ENCODE peak calls at places on chromosome 19, in seven cellular contexts. D is adrenal gland, J is GM12878, E is heart left ventricle, L is ovary, O is H9, A is Peyer's patch. T is an unnamed sample. For H3K4me1, the result is how much of the 10 kb centered on the place peaks cover.

GRCh38 chr19:3471954-3472655 is 8.2 kb downstream of the SMIM24 start:
- DNase-seq in E (peak), L (peak), O (no peak), A (no peak), D (no peak), J (no peak), T (no peak)

GRCh38 chr19:40702337-40703012 is 12.0 kb upstream of the NUMBL start:
- DNase-seq in J (no peak), E (peak), D (no peak), O (peak), A (no peak), L (no peak), T (no peak)

GRCh38 chr19:58350871-58351557 is 2.3 kb downstream of the A1BG start:
- DNase-seq in D (no peak), J (no peak), E (no peak), O (no peak), A (no peak), L (no peak), T (no peak)

GRCh38 chr19:17243854-17244617 is 1.7 kb downstream of the NR2F6 start:
- DNase-seq in O (peak), D (peak), E (peak), J (no peak), L (peak), A (no peak), T (no peak)

GRCh38 chr19:4390017-4390861 is 10.1 kb downstream of the SH3GL1 start:
- DNase-seq in A (no peak), O (peak), L (peak), E (peak), D (peak), J (no peak), T (no peak)

GRCh38 chr19:47598407-47599349 is 10.3 kb upstream of the BICRA start:
- DNase-seq in E (peak), L (no peak), O (peak), J (no peak), A (no peak), D (peak), T (no peak)

GRCh38 chr19:40367577-40368434 is 19.3 kb downstream of the PLD3 start:
- DNase-seq in D (no peak), E (no peak), L (no peak), A (no peak), J (no peak), O (no peak), T (no peak)

GRCh38 chr19:18131841-18132596 is 20.9 kb upstream of the PIK3R2 start:
- DNase-seq in L (no peak), O (peak), A (no peak), J (no peak), D (no peak), E (no peak), T (no peak)

GRCh38 chr19:19214892-19215291 is 3.1 kb downstream of the NCAN start:
- DNase-seq in E (no peak), D (peak), J (no peak), O (peak), L (peak), A (no peak), T (no peak)

GRCh38 chr19:5588441-5588840 is 20.7 kb upstream of the TINCR start:
- DNase-seq in E (no peak), J (no peak), A (no peak), L (no peak), O (no peak), D (peak), T (no peak)

GRCh38 chr19:18436651-18437478 is 1.1 kb downstream of the ISYNA1 start:
- DNase-seq in D (peak), L (peak), J (no peak), E (peak), A (peak), O (peak), T (peak)

GRCh38 chr19:34888091-34888490 is 38.6 kb upstream of the ZNF30 start:
- DNase-seq in D (no peak), J (no peak), L (no peak), E (no peak), O (no peak), A (no peak), T (no peak)

GRCh38 chr19:35090795-35091214 is 24.8 kb upstream of the FXYD3 start:
- DNase-seq in J (no peak), O (peak), E (no peak), L (no peak), A (no peak), D (no peak), T (no peak)

GRCh38 chr19:6238643-6239281 is 41.0 kb downstream of the MLLT1 start:
- DNase-seq in O (no peak), J (no peak), A (no peak), L (peak), E (peak), D (no peak), T (no peak)

GRCh38 chr19:4868286-4868834 is 893 bp upstream of the PLIN3 start:
- DNase-seq in E (no peak), O (no peak), J (no peak), A (no peak), D (no peak), L (no peak), T (no peak)

GRCh38 chr19:58228584-58229254 is at the start of gene ZNF544:
- DNase-seq in E (peak), A (peak), D (peak), O (peak), L (peak), J (peak), T (peak)

GRCh38 chr19:18401580-18402112 is 4.2 kb upstream of the LRRC25 start:
- DNase-seq in D (peak), J (no peak), E (peak), A (peak), O (no peak), L (no peak), T (no peak)

GRCh38 chr19:21850636-21851255 is 14.8 kb upstream of the ZNF43 start:
- DNase-seq in D (no peak), L (no peak), A (no peak), E (no peak), O (no peak), J (no peak), T (no peak)

GRCh38 chr19:19552811-19553210 is 14.7 kb downstream of the CILP2 start:
- DNase-seq in L (no peak), O (peak), D (no peak), A (no peak), E (no peak), J (no peak), T (no peak)

GRCh38 chr19:34990578-34991192 is 9.4 kb upstream of the GRAMD1A start:
- DNase-seq in O (no peak), D (no peak), J (peak), E (no peak), A (no peak), L (no peak), T (no peak)

GRCh38 chr19:19366691-19367396 is 38.6 kb upstream of the GATAD2A start:
- DNase-seq in D (peak), J (no peak), L (peak), A (peak), O (peak), E (peak), T (peak)

GRCh38 chr19:13022111-13022858 is 27.0 kb downstream of the NFIX start:
- DNase-seq in E (no peak), O (no peak), A (no peak), J (no peak), L (peak), D (no peak), T (no peak)

GRCh38 chr19:17420267-17420924 is 549 bp downstream of the MVB12A start:
- DNase-seq in L (peak), E (peak), O (peak), A (no peak), J (no peak), D (peak), T (no peak)

GRCh38 chr19:17319473-17320238 is 10.3 kb downstream of the DDA1 start:
- DNase-seq in J (no peak), E (no peak), L (no peak), D (no peak), O (no peak), A (no peak), T (no peak)

GRCh38 chr19:18898081-18898532 is 2.1 kb upstream of the CERS1 start:
- DNase-seq in O (no peak), A (no peak), L (no peak), D (no peak), E (no peak), J (no peak), T (no peak)

GRCh38 chr19:43313711-43314495 is 39.6 kb upstream of the CD177 start:
- DNase-seq in O (no peak), D (no peak), A (no peak), J (no peak), L (no peak), E (no peak), T (no peak)

GRCh38 chr19:7637374-7638256 is 705 bp downstream of the STXBP2 start:
- DNase-seq in J (no peak), A (peak), O (no peak), L (no peak), D (peak), E (no peak), T (no peak)
- H3K4me1 ChIP-seq in J (under half), A (under half), O (under half), L (under half), D (under half), E (under half), T (under half)

DNA sequence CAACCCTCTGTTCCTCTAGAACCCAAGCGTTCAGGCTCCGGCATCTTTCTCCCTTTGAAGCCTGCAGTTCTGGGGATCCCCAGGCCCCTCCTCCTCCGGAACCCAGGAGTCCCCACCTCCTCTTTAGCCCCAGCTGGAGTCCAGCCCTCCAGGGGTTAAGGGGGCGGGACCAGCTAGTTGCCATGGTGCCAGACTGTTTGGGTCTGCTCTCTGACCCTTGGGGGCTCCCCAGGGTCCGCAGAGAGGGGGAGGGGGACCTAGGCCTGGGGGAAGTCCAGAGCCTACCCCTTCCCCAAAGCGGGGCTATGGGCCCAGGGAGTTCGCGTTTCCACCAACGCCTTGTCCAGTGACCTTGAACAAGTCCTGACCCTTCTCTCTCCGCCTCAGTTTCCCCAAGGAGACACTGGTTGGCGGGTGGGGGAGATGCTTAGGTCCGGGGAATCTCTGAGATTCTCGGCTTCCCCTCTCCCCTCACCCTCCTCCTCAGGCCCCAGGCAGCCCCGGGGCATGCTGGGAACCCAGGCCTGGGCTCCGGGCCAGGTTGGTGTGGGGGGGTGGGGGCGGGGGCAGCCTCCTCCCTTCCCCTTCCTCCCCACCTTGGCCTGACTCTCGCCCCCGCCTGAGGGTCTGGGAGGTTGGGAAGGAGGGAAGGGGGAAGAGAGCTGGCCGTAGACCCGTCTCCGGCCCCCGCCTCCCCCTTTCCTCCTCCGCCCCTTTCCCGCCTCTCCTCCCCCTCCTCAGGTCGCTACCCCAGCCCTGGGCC is 2.6 kb upstream of the SPACA6 start:
- DNase-seq in J (no peak), D (peak), E (peak), O (peak), A (peak), L (peak), T (peak)
- H3K27ac ChIP-seq in J (no peak), D (peak), E (peak), O (no peak), A (peak), L (peak), T (peak)

DNA sequence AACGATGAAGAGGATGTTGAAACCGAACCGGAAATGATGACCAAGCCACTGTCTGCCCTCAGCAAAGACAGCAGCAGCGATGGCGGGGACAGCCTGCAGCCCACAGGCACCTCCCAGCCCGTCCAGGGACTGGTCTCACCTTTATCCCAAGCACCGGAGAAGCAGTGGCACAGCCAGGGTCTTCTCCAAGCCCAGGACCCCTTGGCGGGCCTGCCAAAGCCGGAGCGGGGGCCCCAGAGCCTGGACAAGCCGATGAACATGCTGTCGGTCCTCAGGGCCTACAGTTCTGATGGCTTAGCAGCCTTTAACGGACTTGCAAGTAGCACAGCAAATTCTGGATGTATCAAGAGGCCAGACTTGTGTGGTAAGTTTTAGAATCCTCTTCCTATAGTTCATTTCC is 177.0 kb downstream of the ZNF536 start:
- DNase-seq in E (no peak), L (no peak), O (no peak), A (no peak), J (no peak), D (no peak), T (no peak)
- H3K4me1 ChIP-seq in E (under half), L (under half), O (under half), A (under half), J (under half), D (under half), T (under half)

GRCh38 chr19:33508431-33508830 is 13.2 kb downstream of the PEPD start:
- DNase-seq in E (no peak), J (no peak), A (no peak), D (no peak), L (no peak), O (no peak), T (no peak)
- H3K27ac ChIP-seq in E (no peak), J (no peak), A (no peak), D (no peak), L (no peak), O (no peak), T (no peak)

DNA sequence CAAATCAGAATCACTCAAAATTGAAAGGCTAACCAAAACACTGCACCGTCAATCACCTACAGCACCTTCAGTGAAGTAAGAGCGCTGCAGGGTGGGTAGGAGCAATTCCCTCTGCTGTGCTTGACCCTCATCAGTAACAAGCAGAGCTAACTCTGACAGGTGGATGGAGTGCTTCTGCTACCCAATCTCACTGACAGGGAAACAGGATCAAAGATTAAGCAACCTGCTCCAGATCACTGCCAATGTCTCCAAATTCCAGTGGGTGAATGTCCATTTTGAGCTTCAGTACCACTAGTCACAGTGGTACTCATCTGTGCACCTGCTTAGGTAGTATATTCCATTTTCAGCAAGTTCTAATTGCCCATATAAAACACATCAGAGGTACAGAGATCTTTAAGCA is 25.2 kb downstream of the BRD4 start:
- DNase-seq in E (no peak), D (no peak), J (no peak), L (no peak), A (no peak), O (no peak), T (no peak)
- H3K4me1 ChIP-seq in E (under half), D (half or more), J (under half), L (under half), A (under half), O (under half), T (under half)

GRCh38 chr19:38288127-38288855 is 15.8 kb upstream of the C19orf33 start:
- DNase-seq in A (no peak), O (no peak), L (no peak), D (no peak), E (no peak), J (no peak), T (no peak)
- H3K27ac ChIP-seq in A (no peak), O (no peak), L (no peak), D (no peak), E (no peak), J (no peak), T (no peak)

DNA sequence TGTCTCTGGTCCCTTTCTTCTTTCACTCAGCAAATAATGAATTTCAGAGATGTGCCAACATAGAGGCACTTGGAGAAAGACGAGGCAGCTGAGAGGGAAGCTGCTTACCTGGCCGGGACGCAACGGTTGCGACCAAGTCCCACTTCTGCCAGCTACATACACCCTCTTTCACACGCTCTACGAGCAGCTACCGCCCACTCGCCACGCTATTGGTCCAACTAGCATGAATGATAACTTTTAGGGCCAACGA is 773 bp upstream of the CNOT3 start:
- DNase-seq in D (no peak), A (no peak), O (no peak), J (no peak), E (no peak), L (no peak), T (no peak)
- H3K4me1 ChIP-seq in D (under half), A (under half), O (under half), J (under half), E (under half), L (under half), T (under half)

DNA sequence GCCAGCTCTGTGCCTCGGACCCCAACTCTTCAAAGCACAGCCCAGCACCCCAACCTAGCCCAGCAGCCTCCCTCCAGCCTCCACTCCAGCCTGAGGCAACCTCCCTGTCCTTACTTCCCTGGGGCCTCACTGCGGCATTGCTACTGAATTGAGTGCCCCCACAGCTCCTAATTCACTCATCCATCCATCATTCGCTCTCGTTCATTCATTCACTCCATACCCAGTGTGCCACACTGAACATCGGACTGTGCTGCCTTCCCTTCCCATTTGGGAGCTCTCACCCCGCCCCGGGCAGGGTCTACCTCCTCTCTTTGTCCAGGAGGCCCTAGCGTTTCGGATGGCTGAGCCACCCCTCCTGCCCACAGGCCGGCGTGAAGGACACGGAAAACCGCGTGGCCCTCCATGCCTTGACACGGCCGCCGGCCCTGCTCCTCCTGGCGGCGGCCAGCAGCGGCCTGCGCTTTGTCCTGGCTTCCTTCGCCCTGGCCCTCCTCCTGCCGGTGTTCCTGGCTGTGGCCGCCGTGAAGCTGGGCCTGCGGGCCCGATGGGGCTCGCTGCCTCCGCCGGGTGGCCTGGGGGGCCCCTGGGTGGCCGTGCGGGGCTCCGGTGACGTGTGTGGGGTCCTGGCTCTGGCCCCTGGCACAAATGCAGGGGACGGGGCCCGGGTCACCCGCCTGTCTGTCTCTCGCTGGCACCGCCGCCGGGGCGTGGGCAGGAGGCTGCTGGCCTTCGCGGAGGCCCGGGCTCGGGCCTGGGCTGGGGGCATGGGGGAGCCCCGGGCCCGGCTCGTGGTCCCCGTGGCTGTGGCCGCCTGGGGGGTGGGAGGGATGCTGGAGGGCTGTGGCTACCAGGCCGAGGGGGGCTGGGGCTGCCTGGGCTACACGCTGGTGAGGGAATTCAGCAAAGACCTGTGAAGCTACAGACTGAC is 1.3 kb downstream of the NAT14 start:
- DNase-seq in J (no peak), A (no peak), L (peak), O (no peak), D (peak), E (no peak), T (no peak)
- H3K27ac ChIP-seq in J (no peak), A (peak), L (peak), O (no peak), D (peak), E (peak), T (no peak)

GRCh38 chr19:29665826-29666633 is 769 bp downstream of the PLEKHF1 start:
- DNase-seq in A (no peak), D (peak), E (peak), L (peak), O (peak), J (no peak), T (peak)
- H3K4me1 ChIP-seq in A (under half), D (under half), E (under half), L (under half), O (under half), J (under half), T (under half)

T was measured in effector memory CD4-positive, alpha-beta T cell.